ENCODE peak calls at places on chromosomes 7 and 10, in four cellular contexts. S is activated CD4-positive, alpha-beta T cell treated with anti-CD3 and anti-CD28 coated beads for 36 hours; F is LHCN-M2; G is fibroblast of lung. P is an unnamed sample.

GRCh38 chr10:71576842-71577241 is 142.7 kb downstream of the C10orf105 start:
- DNase-seq in S (no peak), F (no peak), G (no peak), P (no peak)

GRCh38 chr10:79488303-79488702 is 24.0 kb upstream of the EIF5AL1 start:
- DNase-seq in S (no peak), F (peak), G (peak), P (peak)

GRCh38 chr7:22700559-22701002 is 26.4 kb upstream of the IL6 start:
- DNase-seq in S (peak), F (peak), G (peak), P (no peak)

GRCh38 chr10:104350146-104350635 is 3.4 kb upstream of the CFAP58 start:
- DNase-seq in S (peak), F (peak), G (peak), P (no peak)

GRCh38 chr10:9188022-9188810 is 1133.7 kb downstream of the GATA3 start:
- DNase-seq in S (no peak), F (no peak), G (no peak), P (no peak)

GRCh38 chr10:57815926-57816325 is 451.8 kb downstream of the IPMK start:
- DNase-seq in S (no peak), F (no peak), G (no peak), P (no peak)

GRCh38 chr7:95420996-95421846 is 13.6 kb downstream of the PON2 start:
- DNase-seq in S (no peak), F (no peak), G (peak), P (no peak)

GRCh38 chr7:36389371-36390198 is at the start of gene ANLN:
- DNase-seq in S (peak), F (peak), G (peak), P (peak)

GRCh38 chr10:77114181-77114821 is 523.3 kb downstream of the KCNMA1 start:
- DNase-seq in S (no peak), F (no peak), G (no peak), P (no peak)

P was measured in omental fat pad.